ENCODE peak calls at places on chromosomes 11 and 22, in ten cellular contexts. V is cardiac fibroblast, Z is ovary, B is fibroblast of pulmonary artery, H is lower leg skin, C is right atrium auricular region, K is kidney, M is A549, F is HFF-Myc, R is epithelial cell of esophagus. Y is an unnamed sample.

GRCh38 chr11:16925495-16926065 is 88.6 kb downstream of the PLEKHA7 start:
- DNase-seq in V (peak), Z (peak), B (peak), H (no peak), C (no peak), K (peak), M (peak), F (no peak), R (peak), Y (peak)

GRCh38 chr11:4181780-4182721 is 87.5 kb downstream of the RRM1 start:
- DNase-seq in V (peak), Z (peak), B (peak), H (no peak), C (peak), K (peak), M (peak), F (no peak), R (peak), Y (peak)

GRCh38 chr11:55719608-55720160 is 53.6 kb upstream of the OR5D13 start:
- DNase-seq in V (no peak), Z (no peak), B (no peak), H (no peak), C (no peak), K (no peak), M (peak), F (no peak), R (no peak), Y (no peak)

GRCh38 chr11:34395916-34396555 is 38.2 kb upstream of the ABTB2 start:
- DNase-seq in V (no peak), Z (no peak), B (peak), H (no peak), C (no peak), K (no peak), M (peak), F (peak), R (peak), Y (no peak)

GRCh38 chr22:17808688-17809403 is 34.6 kb upstream of the BID start:
- DNase-seq in V (peak), Z (no peak), B (peak), H (no peak), C (no peak), K (no peak), M (no peak), F (no peak), R (no peak), Y (no peak)

GRCh38 chr11:65428578-65429068 is 6.0 kb downstream of the NEAT1 start:
- DNase-seq in V (peak), Z (no peak), B (no peak), H (no peak), C (peak), K (peak), M (no peak), F (no peak), R (no peak), Y (no peak)

GRCh38 chr11:114076974-114077373 is 17.5 kb downstream of the ZBTB16 start:
- DNase-seq in V (no peak), Z (no peak), B (no peak), H (no peak), C (no peak), K (no peak), M (no peak), F (no peak), R (no peak), Y (no peak)

GRCh38 chr11:46321757-46322156 is 25.5 kb upstream of the DGKZ start:
- DNase-seq in V (no peak), Z (no peak), B (peak), H (no peak), C (no peak), K (no peak), M (no peak), F (no peak), R (peak), Y (no peak)

GRCh38 chr11:105244157-105244820 is 104.7 kb upstream of the CARD18 start:
- DNase-seq in V (peak), Z (no peak), B (peak), H (peak), C (no peak), K (no peak), M (peak), F (peak), R (peak), Y (no peak)

GRCh38 chr11:28911829-28912228 is 803.6 kb downstream of the METTL15 start:
- DNase-seq in V (no peak), Z (no peak), B (no peak), H (no peak), C (no peak), K (no peak), M (no peak), F (no peak), R (no peak), Y (no peak)

GRCh38 chr11:122804796-122805195 is 33.5 kb upstream of the CRTAM start:
- DNase-seq in V (no peak), Z (no peak), B (no peak), H (no peak), C (no peak), K (no peak), M (no peak), F (no peak), R (peak), Y (no peak)

GRCh38 chr11:129695543-129696308 is 119.9 kb upstream of the TMEM45B start:
- DNase-seq in V (peak), Z (no peak), B (peak), H (peak), C (no peak), K (peak), M (peak), F (no peak), R (peak), Y (peak)

GRCh38 chr11:2398664-2399355 is 1.7 kb upstream of the TSSC4 start:
- DNase-seq in V (no peak), Z (no peak), B (no peak), H (no peak), C (no peak), K (no peak), M (no peak), F (no peak), R (no peak), Y (no peak)
- TF ChIP-seq CTCF in V (no peak), Z (no peak), B (no peak), H (no peak), C (no peak), K (no peak), M (no peak), F (peak), R (no peak), Y (no peak)

GRCh38 chr22:50293441-50294318 is 13.8 kb downstream of the PLXNB2 start:
- DNase-seq in V (peak), Z (peak), B (peak), H (no peak), C (no peak), K (peak), M (peak), F (no peak), R (peak), Y (no peak)
- TF ChIP-seq CTCF in V (no peak), Z (no peak), B (no peak), H (no peak), C (no peak), K (no peak), M (no peak), F (no peak), R (no peak), Y (no peak)

GRCh38 chr11:132520199-132520598 is 1012.1 kb downstream of the OPCML start:
- DNase-seq in V (no peak), Z (no peak), B (no peak), H (no peak), C (no peak), K (no peak), M (no peak), F (no peak), R (no peak), Y (no peak)

GRCh38 chr11:132519226-132519860 is 1013.0 kb downstream of the OPCML start:
- DNase-seq in V (no peak), Z (no peak), B (no peak), H (no peak), C (no peak), K (no peak), M (no peak), F (no peak), R (no peak), Y (no peak)

GRCh38 chr11:132523929-132524328 is 1008.4 kb downstream of the OPCML start:
- DNase-seq in V (no peak), Z (no peak), B (no peak), H (no peak), C (no peak), K (no peak), M (no peak), F (no peak), R (peak), Y (no peak)
- TF ChIP-seq CTCF in V (no peak), Z (no peak), B (no peak), H (no peak), C (no peak), K (no peak), M (no peak), F (no peak), R (no peak), Y (no peak)

GRCh38 chr11:36469063-36469462 is 41.0 kb downstream of the TRAF6 start:
- DNase-seq in V (no peak), Z (no peak), B (peak), H (no peak), C (no peak), K (no peak), M (peak), F (no peak), R (no peak), Y (no peak)
- TF ChIP-seq CTCF in V (peak), Z (no peak), B (peak), H (no peak), C (no peak), K (no peak), M (no peak), F (peak), R (peak), Y (peak)

GRCh38 chr11:62613275-62613864 is 313 bp downstream of the ROM1 start:
- DNase-seq in V (no peak), Z (no peak), B (no peak), H (no peak), C (no peak), K (no peak), M (no peak), F (no peak), R (no peak), Y (no peak)

GRCh38 chr11:62611705-62612365 is 740 bp downstream of the EML3 start:
- DNase-seq in V (peak), Z (peak), B (peak), H (no peak), C (peak), K (peak), M (peak), F (no peak), R (peak), Y (peak)

GRCh38 chr11:62614275-62614674 is 1.2 kb downstream of the ROM1 start:
- DNase-seq in V (no peak), Z (no peak), B (no peak), H (no peak), C (no peak), K (peak), M (no peak), F (no peak), R (peak), Y (no peak)

GRCh38 chr11:62610814-62611704 is 1.5 kb downstream of the EML3 start:
- DNase-seq in V (no peak), Z (no peak), B (no peak), H (no peak), C (no peak), K (peak), M (no peak), F (no peak), R (no peak), Y (no peak)

DNA sequence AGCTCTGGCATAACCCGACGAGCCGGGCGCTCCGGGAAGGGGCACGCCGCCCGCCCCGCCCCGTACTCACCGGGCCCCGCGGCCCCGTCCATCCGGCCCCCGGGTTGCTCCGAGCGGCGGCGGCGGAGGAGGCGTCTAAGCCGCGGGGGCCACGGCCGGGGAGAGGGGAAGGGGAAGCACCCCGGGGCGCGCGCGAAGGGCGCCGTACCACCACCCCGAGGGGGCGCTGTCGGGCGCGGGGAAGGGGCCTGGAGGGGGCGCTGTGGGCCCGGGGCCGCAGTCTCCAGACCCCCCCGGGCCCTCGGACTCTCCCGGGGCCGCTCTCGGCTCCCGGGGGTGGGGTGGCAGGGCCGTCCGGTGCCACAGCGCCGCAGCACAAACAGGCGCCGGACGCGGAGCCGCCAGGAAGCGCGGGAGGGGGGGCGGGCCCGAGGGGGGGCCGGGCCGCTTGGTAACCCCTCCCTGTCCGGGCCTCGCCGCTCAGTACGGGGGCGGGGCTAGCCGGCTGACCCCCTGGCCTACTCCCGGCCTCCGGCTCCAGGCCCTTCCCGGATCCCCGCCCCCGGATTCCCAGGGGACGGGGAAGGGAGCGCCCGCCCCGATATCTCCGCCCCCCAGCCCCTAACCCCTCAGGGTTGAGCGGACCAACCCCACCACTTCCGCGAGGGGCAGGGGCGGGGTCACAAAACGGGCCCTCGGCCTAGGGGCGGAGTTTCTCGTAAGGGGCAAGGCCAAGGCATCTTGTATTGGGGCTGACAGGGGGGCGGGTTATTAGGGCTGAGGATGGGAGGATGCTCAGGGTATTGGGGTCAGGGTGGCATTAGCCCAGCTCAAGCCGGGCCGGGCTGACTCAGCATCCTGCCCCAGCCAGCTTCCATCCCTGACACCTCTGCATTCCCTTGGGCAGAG is at the start of the genes EML3 and ROM1:
- DNase-seq in V (peak), Z (peak), B (peak), H (peak), C (peak), K (peak), M (peak), F (no peak), R (peak), Y (peak)
- TF ChIP-seq CTCF in V (peak), Z (peak), B (peak), H (no peak), C (peak), K (peak), M (peak), F (peak), R (peak), Y (peak)

GRCh38 chr22:16783930-16784354 is 41.3 kb downstream of the XKR3 start:
- DNase-seq in V (no peak), Z (no peak), B (no peak), H (no peak), C (no peak), K (no peak), M (peak), F (no peak), R (no peak), Y (no peak)
- TF ChIP-seq CTCF in V (peak), Z (no peak), B (no peak), H (no peak), C (peak), K (peak), M (no peak), F (peak), R (peak), Y (peak)

DNA sequence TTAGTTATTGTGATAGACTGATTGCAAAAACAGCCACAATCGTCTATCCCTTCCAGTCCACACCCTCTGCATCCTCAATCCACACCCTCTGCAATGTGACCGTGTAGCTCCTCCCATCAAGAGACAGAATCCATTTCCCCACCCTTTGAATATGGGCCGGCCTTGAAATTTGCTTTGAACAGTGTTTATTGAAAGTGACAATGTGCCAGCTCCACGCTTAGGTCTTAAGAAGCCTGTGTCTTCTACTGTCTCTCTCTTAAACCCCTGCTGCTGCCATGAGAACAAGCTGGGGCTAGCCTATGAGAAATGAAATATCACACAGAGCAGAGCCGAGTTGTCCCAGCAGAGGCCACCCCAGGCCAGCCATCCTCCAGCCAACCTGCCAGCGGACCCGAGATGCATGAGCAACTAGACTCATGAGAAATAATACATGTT is 22.3 kb upstream of the MICAL2 start:
- DNase-seq in V (peak), Z (no peak), B (peak), H (peak), C (peak), K (no peak), M (peak), F (peak), R (peak), Y (no peak)
- TF ChIP-seq CTCF in V (peak), Z (no peak), B (peak), H (no peak), C (peak), K (no peak), M (peak), F (peak), R (peak), Y (no peak)

Y was measured in GM10248.